ENCODE peak calls at places on chromosomes 16 and 17, in eight cellular contexts. X is MM.1S; Y is IMR-90; R is type B pancreatic cell; K is CD8-positive, alpha-beta T cell; Z is breast epithelium; G is CD4-positive, alpha-beta T cell; C is mesothelial cell of epicardium. P is an unnamed sample.

GRCh38 chr17:55089955-55090573 is 121.5 kb downstream of the STXBP4 start:
- DNase-seq in X (no peak), Y (peak), R (no peak), K (no peak), Z (no peak), G (peak), C (no peak), P (peak)

GRCh38 chr16:159136-159849 is 6.5 kb upstream of the HBM start:
- DNase-seq in X (no peak), Y (no peak), R (no peak), K (no peak), Z (no peak), G (no peak), C (no peak), P (no peak)

GRCh38 chr17:67569873-67570272 is 147.9 kb upstream of the NOL11 start:
- DNase-seq in X (no peak), Y (no peak), R (no peak), K (no peak), Z (no peak), G (no peak), C (no peak), P (no peak)

GRCh38 chr17:83004791-83005380 is 74.5 kb upstream of the METRNL start:
- DNase-seq in X (no peak), Y (no peak), R (no peak), K (no peak), Z (no peak), G (no peak), C (no peak), P (no peak)

GRCh38 chr16:17743158-17743557 is 272.4 kb upstream of the XYLT1 start:
- DNase-seq in X (no peak), Y (no peak), R (no peak), K (no peak), Z (no peak), G (no peak), C (no peak), P (no peak)

GRCh38 chr17:43644081-43644480 is 17.6 kb downstream of the MEOX1 start:
- DNase-seq in X (no peak), Y (no peak), R (no peak), K (no peak), Z (no peak), G (no peak), C (no peak), P (no peak)

GRCh38 chr17:79036181-79036580 is 12.2 kb downstream of the C1QTNF1 start:
- DNase-seq in X (no peak), Y (no peak), R (no peak), K (no peak), Z (peak), G (no peak), C (no peak), P (no peak)

GRCh38 chr17:28485049-28485448 is 11.6 kb downstream of the SLC13A2 start:
- DNase-seq in X (no peak), Y (no peak), R (no peak), K (no peak), Z (no peak), G (no peak), C (no peak), P (no peak)

GRCh38 chr17:68910256-68910705 is 44.9 kb downstream of the ABCA8 start:
- DNase-seq in X (no peak), Y (peak), R (no peak), K (no peak), Z (no peak), G (no peak), C (no peak), P (peak)
- TF ChIP-seq CTCF in X (no peak), Y (no peak), R (no peak), K (no peak), Z (no peak), G (no peak), C (no peak), P (no peak)

DNA sequence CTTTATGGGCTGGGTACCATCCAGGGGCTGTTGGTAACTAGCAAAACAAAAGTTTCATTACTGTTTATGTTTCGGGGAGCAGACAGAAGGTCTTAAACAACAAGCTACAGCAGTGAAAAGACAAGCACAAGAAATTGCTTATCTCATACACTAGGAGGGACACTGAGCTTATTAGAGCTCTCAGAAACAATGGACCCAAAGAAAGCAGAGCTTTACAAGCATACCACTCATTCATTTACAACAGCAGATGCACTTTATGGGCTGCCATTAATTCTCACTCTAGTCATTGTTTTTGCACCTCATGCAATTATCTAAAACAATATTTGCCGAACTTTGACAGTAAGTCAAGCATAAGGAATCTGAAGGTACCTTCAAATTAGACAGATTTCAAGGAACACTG is 10.0 kb downstream of the KRT16 start:
- DNase-seq in X (no peak), Y (no peak), R (no peak), K (no peak), Z (no peak), G (no peak), C (no peak), P (no peak)
- TF ChIP-seq CTCF in X (no peak), Y (no peak), R (no peak), K (no peak), Z (no peak), G (no peak), C (no peak), P (no peak)

DNA sequence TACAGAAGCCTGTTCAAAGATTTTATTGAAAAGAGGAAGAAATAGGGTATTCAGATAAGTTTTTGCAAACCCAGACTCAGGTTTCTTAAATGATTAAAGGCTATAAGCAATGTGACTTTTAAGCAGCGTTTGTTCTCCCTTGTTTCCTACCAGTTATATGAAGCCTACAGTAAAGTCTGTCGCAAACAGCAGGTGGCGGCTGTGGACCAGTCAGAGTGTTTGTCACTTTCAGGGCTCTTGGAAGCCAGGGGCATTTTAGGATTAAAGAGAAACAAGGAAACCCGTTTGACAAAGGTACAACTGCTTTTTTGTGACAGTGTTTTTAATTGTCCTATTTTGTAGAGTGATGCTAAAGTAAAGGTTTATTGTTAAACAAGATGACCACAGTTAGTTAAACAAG is 7.7 kb upstream of the RARA start:
- DNase-seq in X (no peak), Y (no peak), R (no peak), K (no peak), Z (no peak), G (no peak), C (no peak), P (no peak)
- TF ChIP-seq CTCF in X (peak), Y (peak), R (peak), K (no peak), Z (peak), G (no peak), C (no peak), P (no peak)

DNA sequence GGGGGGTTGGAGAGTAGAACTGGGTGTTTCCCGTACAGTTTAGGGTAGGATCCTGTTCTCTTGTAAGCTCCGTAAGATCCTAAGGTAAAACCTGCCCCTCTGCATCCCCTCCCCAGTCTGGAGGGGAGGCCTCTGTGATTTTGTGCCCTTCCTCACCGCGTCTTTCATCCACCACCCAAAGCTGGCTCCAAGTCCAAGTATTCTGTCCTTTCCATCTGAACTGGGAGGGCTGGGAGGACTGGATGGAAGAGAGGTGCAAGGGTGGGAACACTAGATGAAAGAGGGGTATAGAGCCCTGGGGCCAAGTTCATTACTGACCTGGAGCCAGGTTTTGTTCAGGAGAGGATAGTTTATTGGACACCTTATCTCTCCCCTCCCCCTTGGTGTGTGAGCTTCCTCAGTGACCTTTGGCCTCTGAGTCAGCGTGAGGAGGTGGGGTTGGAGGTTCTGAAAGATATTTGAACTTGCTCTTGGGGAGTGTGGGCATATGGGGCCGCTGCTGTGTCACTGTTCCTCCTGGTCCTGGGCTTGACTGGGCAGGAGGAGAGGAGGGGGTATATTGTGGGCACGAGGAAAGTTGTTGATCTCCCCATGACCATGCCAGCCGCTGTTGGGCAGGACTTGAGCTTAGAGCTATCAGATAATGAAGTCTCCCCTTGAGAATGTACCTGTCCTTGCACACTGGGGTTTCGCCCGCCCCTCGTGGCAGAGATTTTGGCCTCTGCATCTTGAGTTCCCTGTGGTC is 1.6 kb downstream of the LASP1 start:
- DNase-seq in X (peak), Y (peak), R (no peak), K (peak), Z (peak), G (peak), C (no peak), P (peak)
- TF ChIP-seq CTCF in X (peak), Y (peak), R (no peak), K (no peak), Z (no peak), G (no peak), C (no peak), P (no peak)

GRCh38 chr17:63117431-63117830 is 151.4 kb downstream of the TANC2 start:
- DNase-seq in X (no peak), Y (no peak), R (no peak), K (no peak), Z (no peak), G (no peak), C (no peak), P (no peak)

GRCh38 chr17:63113167-63113566 is 147.1 kb downstream of the TANC2 start:
- DNase-seq in X (no peak), Y (no peak), R (no peak), K (no peak), Z (no peak), G (no peak), C (no peak), P (peak)

GRCh38 chr17:63120406-63120805 is 154.4 kb downstream of the TANC2 start:
- DNase-seq in X (no peak), Y (peak), R (no peak), K (no peak), Z (no peak), G (no peak), C (no peak), P (peak)

GRCh38 chr17:63116967-63117366 is 150.9 kb downstream of the TANC2 start:
- DNase-seq in X (no peak), Y (peak), R (no peak), K (no peak), Z (no peak), G (no peak), C (peak), P (peak)

GRCh38 chr17:63116228-63116627 is 150.2 kb downstream of the TANC2 start:
- DNase-seq in X (no peak), Y (no peak), R (no peak), K (no peak), Z (no peak), G (no peak), C (no peak), P (no peak)
- TF ChIP-seq CTCF in X (no peak), Y (peak), R (peak), K (no peak), Z (no peak), G (no peak), C (no peak), P (no peak)

DNA sequence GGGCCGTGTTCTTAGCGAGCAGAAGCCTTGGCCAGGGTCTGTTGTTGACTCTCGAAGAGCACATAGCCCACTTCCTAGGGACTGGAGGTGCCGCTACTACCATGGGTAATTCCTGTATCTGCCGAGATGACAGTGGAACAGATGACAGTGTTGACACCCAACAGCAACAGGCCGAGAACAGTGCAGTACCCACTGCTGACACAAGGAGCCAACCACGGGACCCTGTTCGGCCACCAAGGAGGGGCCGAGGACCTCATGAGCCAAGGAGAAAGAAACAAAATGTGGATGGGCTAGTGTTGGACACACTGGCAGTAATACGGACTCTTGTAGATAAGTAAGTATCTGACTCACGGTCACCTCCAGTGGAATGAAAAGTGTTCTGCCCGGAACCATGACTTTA is 18.5 kb downstream of the RSPRY1 start:
- DNase-seq in X (no peak), Y (no peak), R (no peak), K (no peak), Z (no peak), G (no peak), C (no peak), P (no peak)
- TF ChIP-seq CTCF in X (peak), Y (no peak), R (peak), K (no peak), Z (no peak), G (no peak), C (no peak), P (peak)

GRCh38 chr17:49444384-49444783 is 29.7 kb upstream of the PHB1 start:
- DNase-seq in X (no peak), Y (no peak), R (no peak), K (no peak), Z (no peak), G (no peak), C (no peak), P (no peak)

GRCh38 chr17:49443862-49444261 is 29.2 kb upstream of the PHB1 start:
- DNase-seq in X (no peak), Y (peak), R (no peak), K (no peak), Z (no peak), G (no peak), C (no peak), P (peak)

GRCh38 chr17:49439673-49440571 is 25.2 kb upstream of the PHB1 start:
- DNase-seq in X (no peak), Y (peak), R (no peak), K (no peak), Z (peak), G (no peak), C (no peak), P (peak)

GRCh38 chr17:49440581-49440980 is 25.9 kb upstream of the PHB1 start:
- DNase-seq in X (no peak), Y (no peak), R (no peak), K (no peak), Z (peak), G (no peak), C (no peak), P (no peak)

GRCh38 chr17:49442051-49442450 is 27.4 kb upstream of the PHB1 start:
- DNase-seq in X (no peak), Y (no peak), R (no peak), K (no peak), Z (peak), G (no peak), C (no peak), P (no peak)
- TF ChIP-seq CTCF in X (no peak), Y (no peak), R (no peak), K (no peak), Z (no peak), G (no peak), C (no peak), P (no peak)

DNA sequence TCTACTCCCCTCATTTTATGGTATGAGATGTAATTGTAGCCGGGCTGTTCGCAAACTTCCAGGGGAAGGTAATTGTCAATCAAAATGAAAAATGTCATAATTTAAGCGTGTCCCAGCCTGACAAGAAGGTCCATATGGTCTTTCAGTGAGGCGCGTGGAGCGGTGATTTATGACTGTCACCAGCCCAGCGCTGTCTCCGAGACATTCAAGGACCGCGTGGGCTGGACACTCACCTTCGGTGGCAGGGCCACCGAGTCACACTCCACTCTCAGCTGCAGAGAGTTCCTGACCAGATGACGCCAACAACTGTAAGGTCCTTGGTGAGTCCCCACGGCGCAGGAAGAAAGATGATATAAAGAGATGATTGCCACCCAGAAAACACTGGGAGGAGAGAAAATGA is 157.7 kb upstream of the TNRC6C start:
- DNase-seq in X (no peak), Y (no peak), R (no peak), K (no peak), Z (no peak), G (no peak), C (no peak), P (no peak)
- TF ChIP-seq CTCF in X (no peak), Y (no peak), R (no peak), K (no peak), Z (no peak), G (no peak), C (no peak), P (no peak)

P was measured in cardiac fibroblast.